ENCODE peak calls at places on chromosomes 5 and 9, in five cellular contexts. One of them, this sample, is unnamed.

GRCh38 chr9:75418518-75418917 is 330.2 kb downstream of the OSTF1 start:
- DNase-seq in AG09309: no peak
- DNase-seq in tibial nerve: no peak
- DNase-seq in transverse colon: no peak
- DNase-seq in lung: no peak
- DNase-seq in this sample: no peak

GRCh38 chr5:180343110-180343845 is 9.9 kb downstream of the GFPT2 start:
- DNase-seq in AG09309: no peak
- DNase-seq in tibial nerve: no peak
- DNase-seq in transverse colon: no peak
- DNase-seq in lung: no peak
- DNase-seq in this sample: no peak

GRCh38 chr5:126348855-126349635 is 74.2 kb upstream of the GRAMD2B start:
- DNase-seq in AG09309: no peak
- DNase-seq in tibial nerve: no peak
- DNase-seq in transverse colon: no peak
- DNase-seq in lung: no peak
- DNase-seq in this sample: no peak

GRCh38 chr5:144504929-144505578 is 334.4 kb downstream of the KCTD16 start:
- DNase-seq in AG09309: no peak
- DNase-seq in tibial nerve: no peak
- DNase-seq in transverse colon: no peak
- DNase-seq in lung: no peak
- DNase-seq in this sample: no peak

GRCh38 chr9:96665789-96666188 is 10.7 kb upstream of the PRXL2C start:
- DNase-seq in AG09309: no peak
- DNase-seq in tibial nerve: no peak
- DNase-seq in transverse colon: no peak
- DNase-seq in lung: no peak
- DNase-seq in this sample: no peak

GRCh38 chr5:82777106-82777505 is 300.1 kb downstream of the TMEM167A start:
- DNase-seq in AG09309: no peak
- DNase-seq in tibial nerve: no peak
- DNase-seq in transverse colon: no peak
- DNase-seq in lung: no peak
- DNase-seq in this sample: no peak

GRCh38 chr9:125460883-125461475 is 199.4 kb downstream of the GAPVD1 start:
- DNase-seq in AG09309: peak
- DNase-seq in tibial nerve: peak
- DNase-seq in transverse colon: peak
- DNase-seq in lung: no peak
- DNase-seq in this sample: no peak

GRCh38 chr5:74866653-74867162 is 521 bp upstream of the FAM169A start:
- DNase-seq in AG09309: no peak
- DNase-seq in tibial nerve: no peak
- DNase-seq in transverse colon: no peak
- DNase-seq in lung: no peak
- DNase-seq in this sample: no peak

GRCh38 chr5:1131726-1132125 is 19.9 kb upstream of the SLC12A7 start:
- DNase-seq in AG09309: no peak
- DNase-seq in tibial nerve: no peak
- DNase-seq in transverse colon: no peak
- DNase-seq in lung: no peak
- DNase-seq in this sample: no peak

GRCh38 chr5:145471831-145472616 is 363.1 kb downstream of the PRELID2 start:
- DNase-seq in AG09309: no peak
- DNase-seq in tibial nerve: no peak
- DNase-seq in transverse colon: no peak
- DNase-seq in lung: no peak
- DNase-seq in this sample: peak

GRCh38 chr9:86563350-86563749 is 209.1 kb upstream of the TUT7 start:
- DNase-seq in AG09309: peak
- DNase-seq in tibial nerve: no peak
- DNase-seq in transverse colon: no peak
- DNase-seq in lung: no peak
- DNase-seq in this sample: no peak

GRCh38 chr9:130770679-130771442 is 64.2 kb upstream of the ABL1 start:
- DNase-seq in AG09309: peak
- DNase-seq in tibial nerve: no peak
- DNase-seq in transverse colon: no peak
- DNase-seq in lung: no peak
- DNase-seq in this sample: no peak

GRCh38 chr5:102772273-102772672 is 17.2 kb downstream of the PAM start:
- DNase-seq in AG09309: no peak
- DNase-seq in tibial nerve: no peak
- DNase-seq in transverse colon: no peak
- DNase-seq in lung: no peak
- DNase-seq in this sample: no peak

GRCh38 chr5:104088876-104089778 is 526.5 kb upstream of the NUDT12 start:
- DNase-seq in AG09309: peak
- DNase-seq in tibial nerve: no peak
- DNase-seq in transverse colon: no peak
- DNase-seq in lung: no peak
- DNase-seq in this sample: no peak

GRCh38 chr5:83440826-83441225 is 30.7 kb upstream of the VCAN start:
- DNase-seq in AG09309: no peak
- DNase-seq in tibial nerve: no peak
- DNase-seq in transverse colon: no peak
- DNase-seq in lung: no peak
- DNase-seq in this sample: no peak

GRCh38 chr9:89916001-89916635 is 311.3 kb downstream of the GADD45G start:
- DNase-seq in AG09309: no peak
- DNase-seq in tibial nerve: no peak
- DNase-seq in transverse colon: no peak
- DNase-seq in lung: no peak
- DNase-seq in this sample: no peak

GRCh38 chr5:61575581-61575980 is 243.5 kb downstream of the ZSWIM6 start:
- DNase-seq in AG09309: no peak
- DNase-seq in tibial nerve: no peak
- DNase-seq in transverse colon: no peak
- DNase-seq in lung: no peak
- DNase-seq in this sample: no peak

GRCh38 chr9:128629136-128629535 is 27.5 kb downstream of the DYNC2I2 start:
- DNase-seq in AG09309: no peak
- DNase-seq in tibial nerve: no peak
- DNase-seq in transverse colon: no peak
- DNase-seq in lung: no peak
- DNase-seq in this sample: no peak

GRCh38 chr9:98977813-98978212 is 34.1 kb downstream of the COL15A1 start:
- DNase-seq in AG09309: no peak
- DNase-seq in tibial nerve: no peak
- DNase-seq in transverse colon: no peak
- DNase-seq in lung: no peak
- DNase-seq in this sample: no peak

GRCh38 chr9:2307480-2307879 is 292.3 kb downstream of the SMARCA2 start:
- DNase-seq in AG09309: peak
- DNase-seq in tibial nerve: no peak
- DNase-seq in transverse colon: no peak
- DNase-seq in lung: no peak
- DNase-seq in this sample: no peak

GRCh38 chr5:23675456-23675855 is 168.0 kb downstream of the PRDM9 start:
- DNase-seq in AG09309: no peak
- DNase-seq in tibial nerve: no peak
- DNase-seq in transverse colon: no peak
- DNase-seq in lung: no peak
- DNase-seq in this sample: no peak

GRCh38 chr5:89951876-89952275 is 457.7 kb downstream of the CETN3 start:
- DNase-seq in AG09309: no peak
- DNase-seq in tibial nerve: no peak
- DNase-seq in transverse colon: no peak
- DNase-seq in lung: no peak
- DNase-seq in this sample: no peak

GRCh38 chr5:96714450-96714849 is 52.3 kb downstream of the CAST start:
- DNase-seq in AG09309: no peak
- DNase-seq in tibial nerve: no peak
- DNase-seq in transverse colon: no peak
- DNase-seq in lung: no peak
- DNase-seq in this sample: no peak

GRCh38 chr5:146560205-146560812 is 44.3 kb upstream of the GPR151 start:
- DNase-seq in AG09309: peak
- DNase-seq in tibial nerve: no peak
- DNase-seq in transverse colon: no peak
- DNase-seq in lung: no peak
- DNase-seq in this sample: no peak

GRCh38 chr5:144698454-144698853 is 527.8 kb downstream of the KCTD16 start:
- DNase-seq in AG09309: no peak
- DNase-seq in tibial nerve: no peak
- DNase-seq in transverse colon: no peak
- DNase-seq in lung: no peak
- DNase-seq in this sample: no peak

GRCh38 chr5:133321833-133322420 is 270.1 kb downstream of the HSPA4 start:
- DNase-seq in AG09309: no peak
- DNase-seq in tibial nerve: no peak
- DNase-seq in transverse colon: no peak
- DNase-seq in lung: no peak
- DNase-seq in this sample: no peak

GRCh38 chr9:98304381-98304780 is 48.9 kb upstream of the TBC1D2 start:
- DNase-seq in AG09309: no peak
- DNase-seq in tibial nerve: no peak
- DNase-seq in transverse colon: no peak
- DNase-seq in lung: no peak
- DNase-seq in this sample: no peak

GRCh38 chr5:159976921-159977320 is 32.0 kb upstream of the TTC1 start:
- DNase-seq in AG09309: no peak
- DNase-seq in tibial nerve: no peak
- DNase-seq in transverse colon: no peak
- DNase-seq in lung: no peak
- DNase-seq in this sample: no peak

GRCh38 chr9:16794871-16795639 is 75.4 kb downstream of the BNC2 start:
- DNase-seq in AG09309: peak
- DNase-seq in tibial nerve: peak
- DNase-seq in transverse colon: peak
- DNase-seq in lung: no peak
- DNase-seq in this sample: no peak

GRCh38 chr5:79416499-79416898 is 97.4 kb downstream of the HOMER1 start:
- DNase-seq in AG09309: no peak
- DNase-seq in tibial nerve: no peak
- DNase-seq in transverse colon: peak
- DNase-seq in lung: no peak
- DNase-seq in this sample: no peak
- H3K4me3 ChIP-seq in AG09309: no peak
- H3K4me3 ChIP-seq in tibial nerve: no peak
- H3K4me3 ChIP-seq in transverse colon: no peak
- H3K4me3 ChIP-seq in lung: no peak
- H3K4me3 ChIP-seq in this sample: no peak

DNA sequence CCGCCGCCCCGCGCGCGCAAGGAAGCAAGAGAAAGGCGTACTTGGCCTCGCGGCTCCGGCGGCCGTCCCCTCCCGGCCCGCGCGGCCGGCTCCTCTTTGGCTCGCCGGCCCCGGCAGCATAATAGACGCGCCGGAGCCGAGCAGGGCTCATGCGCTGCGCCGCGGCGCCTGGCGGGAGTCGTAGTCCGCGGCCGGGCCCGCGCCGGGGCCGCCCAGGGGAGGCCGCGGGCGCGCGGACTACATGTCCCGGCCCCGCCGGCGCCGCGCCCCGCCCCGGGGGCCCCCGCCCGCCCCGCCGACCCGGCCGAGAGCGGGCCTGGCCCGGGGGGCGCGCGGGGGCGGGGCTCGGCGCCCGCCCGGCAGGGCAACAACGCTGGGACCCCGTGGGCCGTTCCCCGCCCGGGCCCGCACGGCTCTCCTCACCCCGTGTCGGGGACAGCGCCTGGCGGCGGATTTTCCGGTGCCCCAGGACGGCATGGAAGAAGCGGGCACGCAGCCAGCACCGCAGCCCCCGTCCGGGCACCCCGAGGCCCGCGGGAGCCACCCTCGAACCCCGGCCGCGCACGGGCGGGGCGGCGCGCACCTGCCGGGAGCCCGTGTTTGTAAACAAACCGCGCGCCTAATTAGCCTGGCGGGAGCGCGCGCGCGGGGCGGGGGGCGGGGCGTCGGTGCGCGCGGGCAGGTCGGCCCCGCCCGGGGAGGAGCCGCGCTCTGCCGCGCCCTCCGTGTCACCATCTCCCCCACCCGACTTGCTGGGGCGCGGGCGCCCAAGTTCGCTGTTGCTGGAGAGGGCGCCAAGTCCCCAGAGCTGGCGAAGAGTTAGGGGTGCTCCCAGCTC is at the start of gene BRD3:
- DNase-seq in AG09309: peak
- DNase-seq in tibial nerve: peak
- DNase-seq in transverse colon: peak
- DNase-seq in lung: peak
- DNase-seq in this sample: peak
- H3K4me3 ChIP-seq in AG09309: peak
- H3K4me3 ChIP-seq in tibial nerve: peak
- H3K4me3 ChIP-seq in transverse colon: peak
- H3K4me3 ChIP-seq in lung: peak
- H3K4me3 ChIP-seq in this sample: peak

GRCh38 chr5:59749782-59750520 is 143.6 kb downstream of the PDE4D start:
- DNase-seq in AG09309: no peak
- DNase-seq in tibial nerve: no peak
- DNase-seq in transverse colon: no peak
- DNase-seq in lung: no peak
- DNase-seq in this sample: no peak

GRCh38 chr5:59744531-59744992 is 149.0 kb downstream of the PDE4D start:
- DNase-seq in AG09309: no peak
- DNase-seq in tibial nerve: no peak
- DNase-seq in transverse colon: no peak
- DNase-seq in lung: no peak
- DNase-seq in this sample: no peak

GRCh38 chr5:59746261-59746765 is 147.2 kb downstream of the PDE4D start:
- DNase-seq in AG09309: peak
- DNase-seq in tibial nerve: no peak
- DNase-seq in transverse colon: no peak
- DNase-seq in lung: no peak
- DNase-seq in this sample: no peak

GRCh38 chr5:59741599-59741998 is 151.9 kb downstream of the PDE4D start:
- DNase-seq in AG09309: no peak
- DNase-seq in tibial nerve: no peak
- DNase-seq in transverse colon: no peak
- DNase-seq in lung: no peak
- DNase-seq in this sample: no peak

DNA sequence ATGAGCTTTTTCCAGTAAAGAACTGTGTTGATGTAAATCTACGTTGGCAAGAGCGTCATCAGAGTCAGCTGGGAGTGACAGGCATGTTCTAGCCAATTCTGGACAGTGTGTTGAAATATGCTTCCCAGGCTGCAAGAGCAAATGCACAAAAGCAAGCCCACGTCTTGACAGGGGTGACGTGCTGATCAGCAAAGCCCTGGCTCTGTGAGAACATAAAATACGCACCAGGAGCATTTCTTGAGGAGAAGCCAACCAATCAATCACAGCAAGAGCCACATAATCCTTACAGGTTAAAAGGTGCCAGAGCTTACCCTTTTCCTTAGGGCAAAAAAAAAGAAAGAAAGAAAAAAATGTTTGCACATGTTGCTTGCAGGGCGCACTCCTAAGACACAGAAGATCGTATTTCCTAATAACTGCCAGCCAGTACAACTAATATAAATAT is 148.1 kb downstream of the PDE4D start:
- DNase-seq in AG09309: peak
- DNase-seq in tibial nerve: no peak
- DNase-seq in transverse colon: peak
- DNase-seq in lung: no peak
- DNase-seq in this sample: no peak
- H3K4me3 ChIP-seq in AG09309: no peak
- H3K4me3 ChIP-seq in tibial nerve: peak
- H3K4me3 ChIP-seq in transverse colon: no peak
- H3K4me3 ChIP-seq in lung: no peak
- H3K4me3 ChIP-seq in this sample: no peak

GRCh38 chr9:123028136-123028535 is 5.3 kb upstream of the GPR21 start:
- DNase-seq in AG09309: no peak
- DNase-seq in tibial nerve: no peak
- DNase-seq in transverse colon: no peak
- DNase-seq in lung: no peak
- DNase-seq in this sample: no peak
- H3K4me3 ChIP-seq in AG09309: no peak
- H3K4me3 ChIP-seq in tibial nerve: no peak
- H3K4me3 ChIP-seq in transverse colon: no peak
- H3K4me3 ChIP-seq in lung: no peak
- H3K4me3 ChIP-seq in this sample: no peak